ENCODE peak calls at places on chromosomes 12 and 14, in eight cellular contexts. One of them, this sample, is unnamed.

GRCh38 chr12:57893460-57894353 is 47.2 kb upstream of the CTDSP2 start:
- DNase-seq in NB4: peak
- DNase-seq in sigmoid colon: peak
- DNase-seq in activated B cell treated with CpG ODN at 0.5 μM for 24 hours: no peak
- DNase-seq in kidney: peak
- DNase-seq in CD4-positive, alpha-beta T cell: no peak
- DNase-seq in pancreas: peak
- DNase-seq in transverse colon: peak
- DNase-seq in this sample: peak

GRCh38 chr14:69504775-69505174 is 20.2 kb downstream of the PLEKHD1 start:
- DNase-seq in NB4: no peak
- DNase-seq in sigmoid colon: no peak
- DNase-seq in activated B cell treated with CpG ODN at 0.5 μM for 24 hours: no peak
- DNase-seq in kidney: peak
- DNase-seq in CD4-positive, alpha-beta T cell: no peak
- DNase-seq in pancreas: no peak
- DNase-seq in transverse colon: no peak
- DNase-seq in this sample: no peak

GRCh38 chr12:4257442-4257841 is 16.1 kb upstream of the CCND2 start:
- DNase-seq in NB4: no peak
- DNase-seq in sigmoid colon: no peak
- DNase-seq in activated B cell treated with CpG ODN at 0.5 μM for 24 hours: no peak
- DNase-seq in kidney: no peak
- DNase-seq in CD4-positive, alpha-beta T cell: no peak
- DNase-seq in pancreas: no peak
- DNase-seq in transverse colon: no peak
- DNase-seq in this sample: no peak

GRCh38 chr12:93804392-93805179 is 127.4 kb downstream of the CRADD start:
- DNase-seq in NB4: no peak
- DNase-seq in sigmoid colon: no peak
- DNase-seq in activated B cell treated with CpG ODN at 0.5 μM for 24 hours: no peak
- DNase-seq in kidney: no peak
- DNase-seq in CD4-positive, alpha-beta T cell: no peak
- DNase-seq in pancreas: no peak
- DNase-seq in transverse colon: no peak
- DNase-seq in this sample: no peak

GRCh38 chr12:82835217-82835616 is 148.5 kb downstream of the TMTC2 start:
- DNase-seq in NB4: no peak
- DNase-seq in sigmoid colon: no peak
- DNase-seq in activated B cell treated with CpG ODN at 0.5 μM for 24 hours: no peak
- DNase-seq in kidney: no peak
- DNase-seq in CD4-positive, alpha-beta T cell: no peak
- DNase-seq in pancreas: no peak
- DNase-seq in transverse colon: no peak
- DNase-seq in this sample: no peak

GRCh38 chr14:18688346-18688745 is 87.4 kb downstream of the OR11H12 start:
- DNase-seq in NB4: no peak
- DNase-seq in sigmoid colon: no peak
- DNase-seq in activated B cell treated with CpG ODN at 0.5 μM for 24 hours: no peak
- DNase-seq in kidney: no peak
- DNase-seq in CD4-positive, alpha-beta T cell: no peak
- DNase-seq in pancreas: no peak
- DNase-seq in transverse colon: no peak
- DNase-seq in this sample: no peak

GRCh38 chr12:56477521-56478225 is 9.3 kb downstream of the SPRYD4 start:
- DNase-seq in NB4: no peak
- DNase-seq in sigmoid colon: no peak
- DNase-seq in activated B cell treated with CpG ODN at 0.5 μM for 24 hours: no peak
- DNase-seq in kidney: no peak
- DNase-seq in CD4-positive, alpha-beta T cell: no peak
- DNase-seq in pancreas: peak
- DNase-seq in transverse colon: no peak
- DNase-seq in this sample: no peak

GRCh38 chr12:3083241-3083921 is 6.2 kb downstream of the TSPAN9 start:
- DNase-seq in NB4: no peak
- DNase-seq in sigmoid colon: no peak
- DNase-seq in activated B cell treated with CpG ODN at 0.5 μM for 24 hours: no peak
- DNase-seq in kidney: no peak
- DNase-seq in CD4-positive, alpha-beta T cell: no peak
- DNase-seq in pancreas: no peak
- DNase-seq in transverse colon: no peak
- DNase-seq in this sample: no peak

GRCh38 chr12:4679711-4680110 is 30.8 kb downstream of the NDUFA9 start:
- DNase-seq in NB4: no peak
- DNase-seq in sigmoid colon: no peak
- DNase-seq in activated B cell treated with CpG ODN at 0.5 μM for 24 hours: no peak
- DNase-seq in kidney: no peak
- DNase-seq in CD4-positive, alpha-beta T cell: no peak
- DNase-seq in pancreas: no peak
- DNase-seq in transverse colon: no peak
- DNase-seq in this sample: no peak

GRCh38 chr14:90193925-90194324 is 62.4 kb upstream of the PSMC1 start:
- DNase-seq in NB4: peak
- DNase-seq in sigmoid colon: no peak
- DNase-seq in activated B cell treated with CpG ODN at 0.5 μM for 24 hours: no peak
- DNase-seq in kidney: no peak
- DNase-seq in CD4-positive, alpha-beta T cell: no peak
- DNase-seq in pancreas: no peak
- DNase-seq in transverse colon: no peak
- DNase-seq in this sample: no peak

GRCh38 chr14:71714225-71714624 is 218.0 kb upstream of the RGS6 start:
- DNase-seq in NB4: no peak
- DNase-seq in sigmoid colon: no peak
- DNase-seq in activated B cell treated with CpG ODN at 0.5 μM for 24 hours: no peak
- DNase-seq in kidney: no peak
- DNase-seq in CD4-positive, alpha-beta T cell: no peak
- DNase-seq in pancreas: no peak
- DNase-seq in transverse colon: no peak
- DNase-seq in this sample: no peak

GRCh38 chr14:71856199-71856919 is 75.9 kb upstream of the RGS6 start:
- DNase-seq in NB4: peak
- DNase-seq in sigmoid colon: no peak
- DNase-seq in activated B cell treated with CpG ODN at 0.5 μM for 24 hours: peak
- DNase-seq in kidney: no peak
- DNase-seq in CD4-positive, alpha-beta T cell: no peak
- DNase-seq in pancreas: no peak
- DNase-seq in transverse colon: no peak
- DNase-seq in this sample: no peak

GRCh38 chr12:53062977-53063707 is 13.3 kb downstream of the TNS2 start:
- DNase-seq in NB4: no peak
- DNase-seq in sigmoid colon: no peak
- DNase-seq in activated B cell treated with CpG ODN at 0.5 μM for 24 hours: no peak
- DNase-seq in kidney: peak
- DNase-seq in CD4-positive, alpha-beta T cell: no peak
- DNase-seq in pancreas: no peak
- DNase-seq in transverse colon: no peak
- DNase-seq in this sample: no peak

GRCh38 chr14:65224799-65225198 is 122.5 kb upstream of the MAX start:
- DNase-seq in NB4: peak
- DNase-seq in sigmoid colon: no peak
- DNase-seq in activated B cell treated with CpG ODN at 0.5 μM for 24 hours: no peak
- DNase-seq in kidney: no peak
- DNase-seq in CD4-positive, alpha-beta T cell: no peak
- DNase-seq in pancreas: peak
- DNase-seq in transverse colon: no peak
- DNase-seq in this sample: no peak

GRCh38 chr14:93318927-93319326 is 13.9 kb downstream of the BTBD7 start:
- DNase-seq in NB4: no peak
- DNase-seq in sigmoid colon: no peak
- DNase-seq in activated B cell treated with CpG ODN at 0.5 μM for 24 hours: no peak
- DNase-seq in kidney: no peak
- DNase-seq in CD4-positive, alpha-beta T cell: no peak
- DNase-seq in pancreas: no peak
- DNase-seq in transverse colon: no peak
- DNase-seq in this sample: no peak

GRCh38 chr14:59190372-59190771 is 1.9 kb downstream of the DAAM1 start:
- DNase-seq in NB4: peak
- DNase-seq in sigmoid colon: no peak
- DNase-seq in activated B cell treated with CpG ODN at 0.5 μM for 24 hours: no peak
- DNase-seq in kidney: no peak
- DNase-seq in CD4-positive, alpha-beta T cell: no peak
- DNase-seq in pancreas: no peak
- DNase-seq in transverse colon: peak
- DNase-seq in this sample: no peak

GRCh38 chr14:72810201-72810600 is 83.7 kb downstream of the DPF3 start:
- DNase-seq in NB4: no peak
- DNase-seq in sigmoid colon: no peak
- DNase-seq in activated B cell treated with CpG ODN at 0.5 μM for 24 hours: no peak
- DNase-seq in kidney: no peak
- DNase-seq in CD4-positive, alpha-beta T cell: no peak
- DNase-seq in pancreas: no peak
- DNase-seq in transverse colon: no peak
- DNase-seq in this sample: no peak

GRCh38 chr14:53996041-53996440 is 39.4 kb upstream of the BMP4 start:
- DNase-seq in NB4: no peak
- DNase-seq in sigmoid colon: no peak
- DNase-seq in activated B cell treated with CpG ODN at 0.5 μM for 24 hours: no peak
- DNase-seq in kidney: no peak
- DNase-seq in CD4-positive, alpha-beta T cell: no peak
- DNase-seq in pancreas: no peak
- DNase-seq in transverse colon: no peak
- DNase-seq in this sample: no peak

GRCh38 chr12:13209279-13210021 is 12.9 kb downstream of the EMP1 start:
- DNase-seq in NB4: no peak
- DNase-seq in sigmoid colon: no peak
- DNase-seq in activated B cell treated with CpG ODN at 0.5 μM for 24 hours: no peak
- DNase-seq in kidney: no peak
- DNase-seq in CD4-positive, alpha-beta T cell: no peak
- DNase-seq in pancreas: no peak
- DNase-seq in transverse colon: no peak
- DNase-seq in this sample: no peak

GRCh38 chr12:119398190-119398589 is 63.7 kb downstream of the CCDC60 start:
- DNase-seq in NB4: no peak
- DNase-seq in sigmoid colon: no peak
- DNase-seq in activated B cell treated with CpG ODN at 0.5 μM for 24 hours: no peak
- DNase-seq in kidney: peak
- DNase-seq in CD4-positive, alpha-beta T cell: no peak
- DNase-seq in pancreas: no peak
- DNase-seq in transverse colon: no peak
- DNase-seq in this sample: no peak

GRCh38 chr12:10140001-10140400 is 10.0 kb upstream of the CLEC7A start:
- DNase-seq in NB4: peak
- DNase-seq in sigmoid colon: no peak
- DNase-seq in activated B cell treated with CpG ODN at 0.5 μM for 24 hours: no peak
- DNase-seq in kidney: no peak
- DNase-seq in CD4-positive, alpha-beta T cell: peak
- DNase-seq in pancreas: no peak
- DNase-seq in transverse colon: no peak
- DNase-seq in this sample: no peak

GRCh38 chr12:7144414-7145120 is 14.4 kb downstream of the CLSTN3 start:
- DNase-seq in NB4: peak
- DNase-seq in sigmoid colon: peak
- DNase-seq in activated B cell treated with CpG ODN at 0.5 μM for 24 hours: no peak
- DNase-seq in kidney: no peak
- DNase-seq in CD4-positive, alpha-beta T cell: no peak
- DNase-seq in pancreas: no peak
- DNase-seq in transverse colon: no peak
- DNase-seq in this sample: no peak

GRCh38 chr14:39372656-39373055 is 59.6 kb downstream of the FBXO33 start:
- DNase-seq in NB4: no peak
- DNase-seq in sigmoid colon: no peak
- DNase-seq in activated B cell treated with CpG ODN at 0.5 μM for 24 hours: no peak
- DNase-seq in kidney: no peak
- DNase-seq in CD4-positive, alpha-beta T cell: no peak
- DNase-seq in pancreas: no peak
- DNase-seq in transverse colon: no peak
- DNase-seq in this sample: no peak

GRCh38 chr12:57837779-57838562 is 8.6 kb downstream of the CTDSP2 start:
- DNase-seq in NB4: peak
- DNase-seq in sigmoid colon: no peak
- DNase-seq in activated B cell treated with CpG ODN at 0.5 μM for 24 hours: no peak
- DNase-seq in kidney: no peak
- DNase-seq in CD4-positive, alpha-beta T cell: no peak
- DNase-seq in pancreas: no peak
- DNase-seq in transverse colon: no peak
- DNase-seq in this sample: no peak

DNA sequence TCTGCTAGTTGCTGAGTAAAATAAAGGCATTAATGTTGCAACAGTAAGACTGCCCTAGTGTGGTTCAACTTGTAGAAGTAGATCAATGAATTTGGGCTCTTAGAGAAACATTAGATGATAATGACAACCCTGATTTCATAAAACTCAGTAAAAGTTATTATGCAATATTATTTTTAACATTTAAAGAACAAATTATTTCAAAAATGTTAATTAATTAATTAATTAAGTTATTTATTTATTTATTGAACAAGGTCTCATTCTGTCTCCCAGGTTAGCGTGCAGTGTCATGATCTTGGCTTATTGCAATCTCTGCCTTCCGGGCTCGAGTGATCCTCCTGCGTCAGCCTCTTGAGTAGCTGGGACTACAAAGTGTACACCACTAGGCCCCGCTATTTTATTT is 1016.4 kb downstream of the VRK1 start:
- DNase-seq in NB4: no peak
- DNase-seq in sigmoid colon: no peak
- DNase-seq in activated B cell treated with CpG ODN at 0.5 μM for 24 hours: no peak
- DNase-seq in kidney: no peak
- DNase-seq in CD4-positive, alpha-beta T cell: no peak
- DNase-seq in pancreas: no peak
- DNase-seq in transverse colon: no peak
- DNase-seq in this sample: no peak
- TF ChIP-seq CTCF in NB4: no peak
- TF ChIP-seq CTCF in sigmoid colon: no peak
- TF ChIP-seq CTCF in activated B cell treated with CpG ODN at 0.5 μM for 24 hours: no peak
- TF ChIP-seq CTCF in kidney: no peak
- TF ChIP-seq CTCF in CD4-positive, alpha-beta T cell: no peak
- TF ChIP-seq CTCF in pancreas: no peak
- TF ChIP-seq CTCF in transverse colon: no peak
- TF ChIP-seq CTCF in this sample: no peak

GRCh38 chr14:43539210-43539609 is 967.9 kb downstream of the FSCB start:
- DNase-seq in NB4: no peak
- DNase-seq in sigmoid colon: no peak
- DNase-seq in activated B cell treated with CpG ODN at 0.5 μM for 24 hours: no peak
- DNase-seq in kidney: no peak
- DNase-seq in CD4-positive, alpha-beta T cell: no peak
- DNase-seq in pancreas: no peak
- DNase-seq in transverse colon: no peak
- DNase-seq in this sample: no peak
- TF ChIP-seq CTCF in NB4: no peak
- TF ChIP-seq CTCF in sigmoid colon: peak
- TF ChIP-seq CTCF in activated B cell treated with CpG ODN at 0.5 μM for 24 hours: no peak
- TF ChIP-seq CTCF in kidney: peak
- TF ChIP-seq CTCF in CD4-positive, alpha-beta T cell: no peak
- TF ChIP-seq CTCF in pancreas: peak
- TF ChIP-seq CTCF in transverse colon: peak
- TF ChIP-seq CTCF in this sample: no peak

GRCh38 chr12:113826805-113827204 is 139.3 kb downstream of the RBM19 start:
- DNase-seq in NB4: no peak
- DNase-seq in sigmoid colon: no peak
- DNase-seq in activated B cell treated with CpG ODN at 0.5 μM for 24 hours: no peak
- DNase-seq in kidney: no peak
- DNase-seq in CD4-positive, alpha-beta T cell: no peak
- DNase-seq in pancreas: no peak
- DNase-seq in transverse colon: no peak
- DNase-seq in this sample: no peak
- TF ChIP-seq CTCF in NB4: peak
- TF ChIP-seq CTCF in sigmoid colon: no peak
- TF ChIP-seq CTCF in activated B cell treated with CpG ODN at 0.5 μM for 24 hours: no peak
- TF ChIP-seq CTCF in kidney: no peak
- TF ChIP-seq CTCF in CD4-positive, alpha-beta T cell: no peak
- TF ChIP-seq CTCF in pancreas: no peak
- TF ChIP-seq CTCF in transverse colon: no peak
- TF ChIP-seq CTCF in this sample: no peak

DNA sequence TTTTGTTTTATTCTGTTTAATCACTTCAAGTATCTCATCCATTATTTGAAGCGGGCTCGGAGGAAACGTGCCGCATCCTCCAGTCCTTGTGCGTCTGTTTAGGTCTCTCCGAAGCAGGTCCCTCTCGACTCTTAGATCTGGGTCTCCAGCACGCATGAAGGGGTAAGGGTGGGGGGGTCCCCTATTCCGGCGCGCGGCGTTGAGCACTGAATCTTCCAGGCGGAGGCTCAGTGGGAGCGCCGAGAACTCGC is 311 bp upstream of the LGR5 start:
- DNase-seq in NB4: no peak
- DNase-seq in sigmoid colon: no peak
- DNase-seq in activated B cell treated with CpG ODN at 0.5 μM for 24 hours: no peak
- DNase-seq in kidney: no peak
- DNase-seq in CD4-positive, alpha-beta T cell: no peak
- DNase-seq in pancreas: no peak
- DNase-seq in transverse colon: no peak
- DNase-seq in this sample: no peak
- TF ChIP-seq CTCF in NB4: no peak
- TF ChIP-seq CTCF in sigmoid colon: no peak
- TF ChIP-seq CTCF in activated B cell treated with CpG ODN at 0.5 μM for 24 hours: no peak
- TF ChIP-seq CTCF in kidney: no peak
- TF ChIP-seq CTCF in CD4-positive, alpha-beta T cell: no peak
- TF ChIP-seq CTCF in pancreas: no peak
- TF ChIP-seq CTCF in transverse colon: no peak
- TF ChIP-seq CTCF in this sample: no peak

This sample was measured in mesothelial cell of epicardium.